ENCODE peak calls at places on chromosomes 3 and 15, in nine cellular contexts. A is PC-9, W is neural progenitor cell, P is MM.1S, G is PC-3, B is fibroblast of lung, Z is neuronal stem cell, Y is DND-41, X is Karpas-422. R is an unnamed sample.

GRCh38 chr3:72150634-72151412 is 365.9 kb upstream of the PROK2 start:
- DNase-seq in B (no peak), G (no peak), Y (no peak), A (no peak), X (no peak), Z (no peak), P (no peak), W (no peak), R (no peak)

GRCh38 chr15:27696530-27696929 is 402.6 kb downstream of the OCA2 start:
- DNase-seq in G (no peak), P (no peak), Y (no peak), B (no peak), X (no peak), A (no peak), W (no peak), Z (no peak), R (no peak)

GRCh38 chr3:37183375-37183831 is 9.0 kb upstream of the LRRFIP2 start:
- DNase-seq in Z (no peak), W (no peak), B (peak; percentile 97), G (peak; percentile 99), A (peak; percentile 67), P (no peak), Y (no peak), X (no peak), R (peak; percentile 68)

GRCh38 chr3:60363817-60364216 is 887.4 kb downstream of the FHIT start:
- DNase-seq in Y (no peak), G (peak; percentile 38), P (no peak), B (peak; percentile 35), A (no peak), Z (no peak), X (no peak), W (no peak), R (no peak)

GRCh38 chr15:101288905-101289513 is 6.0 kb downstream of the SNRPA1 start:
- DNase-seq in Z (no peak), B (no peak), W (peak; percentile 74), X (peak; percentile 87), G (peak; percentile 68), A (no peak), Y (no peak), P (peak; percentile 67), R (peak; percentile 90)

GRCh38 chr15:58498821-58499580 is 67.2 kb downstream of the LIPC start:
- DNase-seq in P (no peak), Z (no peak), Y (no peak), G (no peak), B (peak; percentile 67), A (no peak), W (peak; percentile 12), X (no peak), R (peak; percentile 86)

GRCh38 chr15:97858278-97858677 is 102.2 kb upstream of the ARRDC4 start:
- DNase-seq in X (no peak), Y (no peak), W (no peak), Z (no peak), B (no peak), A (no peak), P (no peak), G (no peak), R (no peak)

GRCh38 chr3:178369006-178369405 is 167.2 kb upstream of the KCNMB2 start:
- DNase-seq in A (no peak), W (no peak), X (no peak), G (no peak), B (no peak), Y (no peak), Z (no peak), P (no peak), R (no peak)

GRCh38 chr15:58755956-58756355 is 6.4 kb upstream of the ADAM10 start:
- DNase-seq in A (peak; percentile 7), Y (no peak), B (no peak), Z (no peak), X (no peak), P (no peak), W (no peak), G (no peak), R (no peak)

GRCh38 chr3:108333951-108334350 is 37.6 kb downstream of the HHLA2 start:
- DNase-seq in P (no peak), B (no peak), W (no peak), G (no peak), A (no peak), X (no peak), Y (no peak), Z (no peak), R (no peak)
- H3K9me3 ChIP-seq in P (no peaks in the 10 kb centered on the region), B (no peaks in the 10 kb centered on the region), W (no peaks in the 10 kb centered on the region), G (no peaks in the 10 kb centered on the region), A (no peaks in the 10 kb centered on the region), X (no peaks in the 10 kb centered on the region), Y (no peaks in the 10 kb centered on the region), Z (no peaks in the 10 kb centered on the region), R (no peaks in the 10 kb centered on the region)

GRCh38 chr3:46576386-46576785 is 10.3 kb upstream of the LRRC2 start:
- DNase-seq in W (no peak), A (no peak), P (no peak), X (no peak), Y (no peak), G (no peak), B (no peak), Z (no peak), R (no peak)

GRCh38 chr3:46580675-46581074 is 14.6 kb upstream of the LRRC2 start:
- DNase-seq in A (no peak), B (no peak), Z (no peak), W (no peak), X (no peak), G (no peak), Y (no peak), P (no peak), R (no peak)

GRCh38 chr3:46576899-46577298 is 10.8 kb upstream of the LRRC2 start:
- DNase-seq in X (no peak), Z (no peak), B (no peak), P (no peak), Y (no peak), G (no peak), A (no peak), W (peak; percentile 64), R (no peak)

GRCh38 chr3:46579756-46580286 is 13.7 kb upstream of the LRRC2 start:
- DNase-seq in W (no peak), Y (peak; percentile 1), Z (no peak), G (no peak), B (no peak), A (no peak), X (no peak), P (no peak), R (no peak)

DNA sequence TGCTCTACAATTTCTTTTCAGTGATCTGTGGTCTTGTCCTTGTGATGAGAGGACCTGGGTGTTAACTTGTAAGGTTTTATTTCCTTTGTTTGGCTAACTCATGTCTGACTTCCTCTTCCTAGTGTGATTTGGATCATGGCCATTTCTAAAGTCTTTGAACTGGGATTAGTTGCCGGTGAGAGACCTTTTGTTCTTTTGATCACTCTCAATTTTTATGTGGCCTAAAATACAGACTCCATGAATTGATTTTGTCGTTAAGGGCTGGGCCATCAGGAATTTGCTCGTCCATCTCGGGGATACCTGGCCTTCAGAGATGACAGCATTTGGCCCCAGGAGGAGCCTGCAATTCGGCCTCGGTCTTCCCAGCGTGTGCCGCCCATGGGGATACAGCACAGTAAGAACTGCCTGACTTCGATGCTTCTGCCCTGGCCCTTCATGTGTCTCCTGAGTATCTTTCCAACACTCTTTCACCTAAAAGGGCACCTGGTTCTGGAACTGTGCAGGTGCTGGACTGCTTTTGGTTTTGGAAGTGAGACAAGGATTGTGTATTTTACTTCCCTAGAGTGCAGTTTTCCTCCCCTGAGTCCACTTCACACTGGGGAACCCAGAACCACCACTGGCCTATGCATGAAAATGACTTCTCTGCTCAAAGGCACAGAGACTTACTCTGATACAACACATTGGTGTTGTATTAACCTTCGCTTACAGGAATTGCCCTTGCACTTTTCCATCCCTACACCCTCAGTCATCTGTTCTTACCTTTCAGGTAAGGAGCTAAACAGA is 13.1 kb upstream of the LRRC2 start:
- DNase-seq in G (no peak), A (no peak), P (no peak), X (no peak), B (no peak), Y (no peak), Z (no peak), W (no peak), R (no peak)
- H2AFZ ChIP-seq in G (no peak overlapping the region), A (no peak overlapping the region), P (no peak overlapping the region), X (no peak overlapping the region), B (no peak overlapping the region), Y (peak overlapping the region; percentile 10), Z (no peak overlapping the region), W (no peak overlapping the region), R (no peak overlapping the region)

GRCh38 chr3:65371053-65371452 is 667.7 kb downstream of the MAGI1 start:
- DNase-seq in P (no peak), W (no peak), G (peak; percentile 58), Y (no peak), Z (no peak), A (no peak), X (no peak), B (no peak), R (no peak)
- H3K9me3 ChIP-seq in P (no peaks in the 10 kb centered on the region), W (no peaks in the 10 kb centered on the region), G (no peaks in the 10 kb centered on the region), Y (no peaks in the 10 kb centered on the region), Z (no peaks in the 10 kb centered on the region), A (no peaks in the 10 kb centered on the region), X (no peaks in the 10 kb centered on the region), B (no peaks in the 10 kb centered on the region), R (no peaks in the 10 kb centered on the region)

GRCh38 chr15:90666135-90666909 is 50.8 kb upstream of the BLM start:
- DNase-seq in Y (no peak), B (no peak), G (no peak), P (no peak), W (no peak), X (no peak), A (no peak), Z (no peak), R (no peak)

GRCh38 chr15:90660195-90660995 is 56.8 kb upstream of the BLM start:
- DNase-seq in Z (no peak), B (peak; percentile 88), G (peak; percentile 77), W (peak; percentile 24), P (peak; percentile 59), A (peak; percentile 69), Y (peak; percentile 67), X (peak; percentile 89), R (peak; percentile 98)

GRCh38 chr15:90667063-90667754 is 49.9 kb upstream of the BLM start:
- DNase-seq in Y (no peak), W (no peak), Z (no peak), B (no peak), G (peak; percentile 49), X (no peak), P (no peak), A (peak; percentile 9), R (peak; percentile 77)

GRCh38 chr15:90664650-90665287 is 52.4 kb upstream of the BLM start:
- DNase-seq in A (peak; percentile 11), Z (no peak), Y (no peak), W (no peak), X (peak; percentile 48), G (no peak), P (no peak), B (peak; percentile 48), R (peak; percentile 87)

DNA sequence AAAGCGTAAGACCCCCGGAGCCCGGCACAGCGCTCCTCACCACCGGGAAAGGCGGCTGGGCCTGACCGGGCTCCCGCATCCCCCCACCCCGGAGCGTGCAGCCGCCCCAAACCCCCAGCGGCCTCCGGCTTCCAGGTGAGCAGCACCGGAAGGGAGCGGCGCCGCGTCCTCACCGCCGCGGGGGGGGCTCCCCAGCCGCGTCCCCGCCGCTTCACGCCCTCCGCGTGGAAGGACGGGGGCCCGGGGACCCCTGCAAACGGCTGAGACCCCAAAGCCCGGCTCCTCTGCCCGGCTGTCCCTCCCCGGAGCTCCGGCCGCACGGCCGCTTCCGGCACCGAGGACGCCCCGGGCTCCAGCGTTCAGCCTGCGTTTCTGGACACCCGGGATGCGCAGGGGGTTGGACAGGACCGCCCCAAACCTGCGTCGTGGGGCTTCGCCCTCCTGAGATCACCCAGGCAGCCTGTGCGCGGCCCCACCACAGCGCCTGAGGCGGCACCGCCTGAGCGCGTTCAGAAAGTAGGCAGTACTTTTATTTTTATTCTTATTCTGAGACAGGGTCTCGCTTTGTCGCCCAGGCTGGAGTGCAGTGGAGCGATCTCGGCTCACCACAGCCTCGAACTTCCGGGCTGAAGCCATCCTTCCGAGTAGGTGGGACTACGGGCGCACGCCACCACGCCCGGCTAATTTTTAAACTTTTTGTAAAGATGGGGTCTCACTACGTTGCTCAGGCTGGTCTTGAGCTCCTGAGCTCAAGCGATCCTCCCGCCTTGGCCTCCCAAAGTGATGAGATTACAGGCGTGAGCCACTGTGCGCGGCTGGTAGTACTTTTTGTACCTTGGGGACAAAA is 51.6 kb upstream of the BLM start:
- DNase-seq in P (no peak), A (peak; percentile 69), G (peak; percentile 65), W (no peak), Y (peak; percentile 39), Z (no peak), X (peak; percentile 89), B (peak; percentile 58), R (peak; percentile 93)
- H2AFZ ChIP-seq in P (peak overlapping the region; percentile 78), A (peak overlapping the region; percentile 90), G (peak overlapping the region; percentile 92), W (no peak overlapping the region), Y (peak overlapping the region; percentile 44), Z (no peak overlapping the region), X (peak overlapping the region; percentile 73), B (peak overlapping the region; percentile 66), R (peak overlapping the region; percentile 89)

R was measured in osteoblast.